ENCODE peak calls at places on chromosomes 13 and 19, in five cellular contexts. A is GM12892, Z is GM12878, J is SK-N-SH, M is K562. S is an unnamed sample.

GRCh38 chr19:52351512-52351911 is 15.5 kb downstream of the ZNF610 start:
- DNase-seq in A (no peak), Z (no peak), M (peak; percentile 18), J (peak; percentile 34), S (no peak)

GRCh38 chr19:47573076-47574026 is at the start of gene ZNF541:
- DNase-seq in J (peak; percentile 88), M (peak; percentile 30), A (no peak), Z (no peak), S (peak; percentile 23)

GRCh38 chr13:106919093-106919492 is 351.2 kb upstream of the ARGLU1 start:
- DNase-seq in M (no peak), A (no peak), J (no peak), Z (no peak), S (no peak)

GRCh38 chr13:75458696-75459422 is 23.1 kb downstream of the TBC1D4 start:
- DNase-seq in J (peak; percentile 48), A (peak; percentile 27), Z (peak; percentile 49), M (no peak), S (peak; percentile 25)

GRCh38 chr13:40116008-40116407 is 460.5 kb downstream of the COG6 start:
- DNase-seq in J (no peak), A (no peak), Z (peak; percentile 48), M (peak; percentile 61), S (no peak)

GRCh38 chr13:86020350-86021002 is 221.3 kb upstream of the SLITRK6 start:
- DNase-seq in A (no peak), Z (no peak), M (no peak), J (peak; percentile 2), S (no peak)

GRCh38 chr19:5292453-5292842 is 48.2 kb downstream of the PTPRS start:
- DNase-seq in M (peak; percentile 76), Z (no peak), J (peak; percentile 93), A (no peak), S (no peak)

GRCh38 chr13:47281981-47282380 is 385.1 kb upstream of the HTR2A start:
- DNase-seq in Z (no peak), M (no peak), J (no peak), A (no peak), S (no peak)

GRCh38 chr19:13164370-13165090 is 14.3 kb downstream of the IER2 start:
- DNase-seq in Z (no peak), M (peak; percentile 76), A (no peak), J (peak; percentile 84), S (no peak)

GRCh38 chr19:8224394-8225145 is 15.4 kb downstream of the CERS4 start:
- DNase-seq in J (no peak), Z (no peak), A (no peak), M (peak; percentile 31), S (no peak)

GRCh38 chr13:33110713-33111413 is 94.6 kb downstream of the KL start:
- DNase-seq in A (no peak), M (no peak), J (no peak), Z (no peak), S (no peak)

GRCh38 chr19:19062454-19063182 is 1.2 kb upstream of the SLC25A42 start:
- DNase-seq in M (peak; percentile 86), Z (no peak), A (no peak), J (no peak), S (no peak)

GRCh38 chr19:33441277-33441699 is 67.8 kb downstream of the CEBPG start:
- DNase-seq in Z (no peak), M (no peak), J (no peak), A (no peak), S (no peak)

GRCh38 chr19:7386308-7386707 is 37.6 kb downstream of the ARHGEF18 start:
- DNase-seq in M (peak; percentile 29), A (no peak), J (no peak), Z (no peak), S (no peak)

GRCh38 chr19:39413903-39414608 is 1.6 kb downstream of the PLEKHG2 start:
- DNase-seq in M (peak; percentile 48), A (no peak), Z (no peak), J (peak; percentile 81), S (no peak)

GRCh38 chr13:92136449-92137180 is 738.2 kb downstream of the GPC5 start:
- DNase-seq in Z (no peak), J (no peak), M (no peak), A (no peak), S (no peak)

GRCh38 chr19:17703823-17704463 is 15.3 kb upstream of the MAP1S start:
- DNase-seq in M (peak; percentile 67), A (no peak), J (peak; percentile 80), Z (no peak), S (no peak)

GRCh38 chr19:30664358-30665058 is 292.3 kb downstream of the ZNF536 start:
- DNase-seq in J (peak; percentile 51), Z (no peak), M (peak; percentile 17), A (no peak), S (no peak)

GRCh38 chr13:32940601-32941000 is 75.6 kb upstream of the KL start:
- DNase-seq in A (no peak), J (peak; percentile 60), Z (no peak), M (no peak), S (no peak)

GRCh38 chr13:103009061-103009840 is 57.0 kb downstream of the SLC10A2 start:
- DNase-seq in J (no peak), M (no peak), Z (no peak), A (no peak), S (no peak)

GRCh38 chr19:17340302-17340870 is 3.0 kb downstream of the GTPBP3 start:
- DNase-seq in Z (no peak), J (no peak), A (no peak), M (no peak), S (no peak)

GRCh38 chr13:22278336-22278929 is 607.6 kb downstream of the FGF9 start:
- DNase-seq in A (no peak), Z (peak; percentile 43), J (peak; percentile 8), M (peak; percentile 29), S (no peak)

GRCh38 chr13:114124921-114125320 is 7.5 kb downstream of the RASA3 start:
- DNase-seq in J (no peak), M (no peak), A (no peak), Z (no peak), S (no peak)

DNA sequence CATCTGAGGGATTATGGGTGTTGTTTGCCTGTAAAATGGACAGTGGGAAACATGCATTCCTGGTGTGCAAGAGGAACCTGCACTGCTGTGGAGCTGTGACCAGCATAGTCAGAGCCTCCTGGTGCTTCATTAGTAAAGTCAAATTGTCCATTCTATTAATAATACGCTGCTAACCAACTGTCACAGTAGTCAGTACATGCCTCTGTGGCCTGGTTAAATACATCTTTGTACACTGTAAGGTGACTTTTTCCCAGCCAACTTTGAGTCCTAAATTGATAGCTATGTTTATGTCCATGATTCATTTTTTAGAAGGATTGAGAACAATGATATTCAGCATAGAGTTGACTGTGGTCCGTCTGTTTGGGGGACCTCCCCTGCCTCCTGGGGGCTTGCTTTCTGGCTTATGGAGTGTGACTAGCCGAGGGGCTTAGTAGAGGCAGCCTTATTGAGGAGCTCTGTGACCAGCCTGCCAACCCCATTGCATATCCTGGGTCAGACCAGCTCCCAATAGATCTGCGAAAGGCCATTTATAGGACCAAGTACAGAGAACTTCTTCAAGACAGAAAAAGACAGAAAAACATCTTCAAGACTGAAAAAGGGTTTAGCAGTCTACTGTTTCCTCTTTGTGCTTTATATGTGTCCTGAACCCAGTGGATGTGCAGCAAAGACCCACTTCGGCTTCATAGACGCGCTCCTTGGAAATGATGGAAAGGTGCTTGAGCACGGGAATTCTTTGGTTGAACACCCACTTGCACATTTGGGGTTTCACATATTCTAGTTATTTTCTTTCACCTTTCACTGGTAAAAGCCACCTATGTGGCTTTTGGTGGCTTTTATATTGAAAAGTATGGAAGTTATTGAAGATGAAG is 4.3 kb downstream of the GPR183 start:
- DNase-seq in J (no peak), M (no peak), A (no peak), Z (no peak), S (no peak)
- TF ChIP-seq TAF1 in J (no peak), M (no peak), A (no peak), Z (no peak), S (no peak)

DNA sequence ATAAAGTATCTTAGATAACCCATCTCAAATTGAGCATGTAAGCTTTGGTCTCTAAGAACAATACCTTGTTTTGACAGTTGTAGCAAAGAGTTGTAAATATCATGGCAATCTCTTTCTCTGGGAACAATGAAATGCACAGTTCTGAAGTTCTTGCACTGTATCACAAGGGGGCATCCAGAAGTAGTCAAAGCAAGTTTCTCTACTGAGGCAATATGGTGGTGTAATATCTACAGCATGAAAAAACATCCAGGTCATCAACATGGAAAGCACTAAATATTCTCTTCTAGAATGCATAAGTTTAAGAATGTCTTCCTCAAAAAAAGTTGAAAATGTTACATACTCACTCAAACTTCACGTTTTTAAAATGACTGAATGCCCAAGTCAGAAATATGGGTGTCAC is 19.6 kb downstream of the MTMR6 start:
- DNase-seq in A (no peak), Z (no peak), J (peak; percentile 17), M (no peak), S (no peak)
- TF ChIP-seq TAF1 in A (no peak), Z (no peak), J (no peak), M (no peak), S (no peak)

DNA sequence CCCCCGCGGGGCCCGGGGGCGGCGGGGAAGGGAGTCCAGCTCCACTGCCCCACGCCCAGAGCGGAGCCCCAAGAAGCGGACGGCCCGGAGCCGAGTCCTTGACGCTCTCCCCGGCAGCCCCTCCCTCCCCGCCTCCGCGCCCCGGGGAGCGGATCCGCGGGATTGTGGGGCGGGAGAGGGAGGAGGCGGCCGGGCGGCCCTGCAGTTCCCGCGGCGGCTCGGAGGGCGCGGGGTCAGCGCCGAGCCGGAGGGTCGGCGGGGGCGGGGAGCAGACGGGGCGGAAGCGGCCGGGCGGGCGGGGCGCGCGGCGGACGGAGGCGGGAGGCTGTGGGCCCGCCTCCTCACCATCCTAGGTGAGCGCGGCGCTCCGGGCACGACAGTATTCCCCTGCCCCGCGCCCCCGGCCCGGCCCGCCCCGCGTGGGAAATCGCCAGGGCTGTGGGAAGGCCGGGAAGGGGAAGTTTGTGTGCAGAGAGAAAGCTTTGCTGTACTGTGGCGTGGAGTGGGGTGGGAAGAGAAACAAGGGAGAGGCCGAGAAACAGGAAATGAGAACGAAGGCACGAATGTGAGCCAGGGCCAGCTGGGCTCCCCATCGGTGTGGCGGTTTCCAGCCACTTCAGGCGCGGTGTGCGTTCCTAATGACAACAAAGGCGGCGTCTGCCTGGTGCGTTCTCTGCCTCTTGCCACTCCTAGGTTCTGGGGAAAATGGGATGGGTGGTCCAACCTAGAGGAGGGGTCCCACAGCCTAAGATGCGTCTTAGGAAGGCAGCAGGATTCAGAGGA is 1.3 kb upstream of the KLF12 start:
- DNase-seq in A (peak; percentile 50), M (peak; percentile 44), J (peak; percentile 92), Z (peak; percentile 19), S (peak; percentile 52)
- TF ChIP-seq TAF1 in A (no peak), M (no peak), J (no peak), Z (no peak), S (no peak)

GRCh38 chr13:109939105-109939504 is 152.7 kb upstream of the IRS2 start:
- DNase-seq in Z (no peak), A (no peak), M (no peak), J (no peak), S (no peak)

GRCh38 chr13:109941221-109941620 is 154.8 kb upstream of the IRS2 start:
- DNase-seq in Z (no peak), J (no peak), M (no peak), A (no peak), S (no peak)

GRCh38 chr13:109939838-109940237 is 153.5 kb upstream of the IRS2 start:
- DNase-seq in J (no peak), Z (no peak), M (no peak), A (no peak), S (no peak)

GRCh38 chr13:109940637-109941036 is 154.3 kb upstream of the IRS2 start:
- DNase-seq in J (no peak), A (no peak), M (no peak), Z (no peak), S (no peak)

DNA sequence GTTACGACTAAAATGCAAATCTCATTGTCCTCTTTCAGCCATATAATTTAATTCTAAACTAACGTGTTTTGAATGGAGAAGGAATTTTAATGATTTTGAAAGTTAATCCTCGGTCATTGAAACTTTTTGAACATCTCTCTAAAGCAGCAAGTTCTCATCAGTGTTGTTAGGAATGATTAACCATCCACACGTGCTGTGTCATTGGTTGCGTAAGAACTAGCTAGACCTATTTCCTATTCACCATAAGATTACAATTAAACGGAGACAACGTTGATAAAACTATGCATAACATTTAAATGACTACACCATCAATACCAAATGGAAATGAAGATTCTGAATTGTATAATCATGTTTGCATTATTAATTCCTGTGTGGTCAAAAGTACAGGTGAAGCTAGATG is 155.6 kb upstream of the IRS2 start:
- DNase-seq in A (no peak), M (no peak), J (no peak), Z (no peak), S (no peak)
- TF ChIP-seq TAF1 in A (no peak), M (no peak), J (no peak), Z (no peak), S (no peak)

S was measured in GM12891.